ENCODE peak calls at places on chromosome X, in five cellular contexts. One of them, this sample, is unnamed. For H3K4me1, the result is how much of the 10 kb centered on the place peaks cover.

GRCh38 chrX:10648608-10649007 is 28.2 kb upstream of the MID1 start:
- DNase-seq in H1: no peak
- DNase-seq in left lung: no peak
- DNase-seq in colonic mucosa: no peak
- DNase-seq in heart left ventricle: no peak
- DNase-seq in this sample: no peak

GRCh38 chrX:111615227-111615626 is 65.7 kb upstream of the ALG13 start:
- DNase-seq in left lung: no peak
- DNase-seq in colonic mucosa: no peak
- DNase-seq in heart left ventricle: no peak
- DNase-seq in H1: no peak
- DNase-seq in this sample: no peak

GRCh38 chrX:15376956-15377355 is 7.3 kb downstream of the VEGFD start:
- DNase-seq in colonic mucosa: no peak
- DNase-seq in heart left ventricle: no peak
- DNase-seq in left lung: no peak
- DNase-seq in H1: no peak
- DNase-seq in this sample: no peak

GRCh38 chrX:106894978-106895452 is 8.1 kb downstream of the RIPPLY1 start:
- DNase-seq in colonic mucosa: no peak
- DNase-seq in heart left ventricle: no peak
- DNase-seq in H1: no peak
- DNase-seq in left lung: peak
- DNase-seq in this sample: no peak

GRCh38 chrX:41922125-41922521 is 1.2 kb downstream of the CASK start:
- DNase-seq in H1: no peak
- DNase-seq in colonic mucosa: peak
- DNase-seq in left lung: no peak
- DNase-seq in heart left ventricle: no peak
- DNase-seq in this sample: no peak

GRCh38 chrX:152865232-152865920 is 32.5 kb upstream of the ZNF185 start:
- DNase-seq in H1: no peak
- DNase-seq in colonic mucosa: no peak
- DNase-seq in left lung: no peak
- DNase-seq in heart left ventricle: no peak
- DNase-seq in this sample: no peak

GRCh38 chrX:115525486-115525885 is 35.5 kb upstream of the PLS3 start:
- DNase-seq in H1: no peak
- DNase-seq in colonic mucosa: no peak
- DNase-seq in left lung: peak
- DNase-seq in heart left ventricle: no peak
- DNase-seq in this sample: no peak

GRCh38 chrX:44244008-44244407 is 99.5 kb downstream of the EFHC2 start:
- DNase-seq in heart left ventricle: no peak
- DNase-seq in colonic mucosa: no peak
- DNase-seq in H1: no peak
- DNase-seq in left lung: no peak
- DNase-seq in this sample: no peak

GRCh38 chrX:29299689-29300088 is 712.4 kb downstream of the IL1RAPL1 start:
- DNase-seq in heart left ventricle: no peak
- DNase-seq in left lung: no peak
- DNase-seq in H1: no peak
- DNase-seq in colonic mucosa: no peak
- DNase-seq in this sample: no peak

GRCh38 chrX:110103344-110103743 is 100.4 kb downstream of the TMEM164 start:
- DNase-seq in colonic mucosa: no peak
- DNase-seq in heart left ventricle: no peak
- DNase-seq in left lung: no peak
- DNase-seq in H1: no peak
- DNase-seq in this sample: no peak

GRCh38 chrX:42967681-42968080 is 189.7 kb upstream of the PPP1R2C start:
- DNase-seq in colonic mucosa: no peak
- DNase-seq in H1: no peak
- DNase-seq in heart left ventricle: no peak
- DNase-seq in left lung: no peak
- DNase-seq in this sample: no peak

GRCh38 chrX:93322110-93322509 is 351.3 kb downstream of the NAP1L3 start:
- DNase-seq in heart left ventricle: no peak
- DNase-seq in colonic mucosa: no peak
- DNase-seq in H1: no peak
- DNase-seq in left lung: no peak
- DNase-seq in this sample: no peak

DNA sequence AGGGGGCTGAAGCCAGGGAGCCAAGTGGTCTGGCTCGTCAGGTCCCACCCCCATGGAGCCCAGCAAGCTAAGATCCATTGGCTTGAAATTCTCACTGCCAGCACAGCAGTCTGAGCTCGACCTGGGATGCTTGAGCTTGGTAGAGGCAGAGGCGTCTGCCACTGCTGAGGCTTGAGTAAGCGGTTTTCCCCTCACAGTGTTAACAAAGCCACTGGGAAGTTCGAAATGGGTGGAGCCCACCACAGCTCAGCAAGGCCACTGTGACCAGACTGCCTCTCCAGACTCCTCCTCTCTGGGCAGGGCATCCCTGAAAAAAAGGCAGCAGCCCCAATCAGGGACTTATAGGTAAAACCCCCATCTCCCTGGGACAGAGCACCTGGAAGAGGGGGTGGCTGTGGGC is 353.8 kb downstream of the NAP1L3 start:
- DNase-seq in H1: peak
- DNase-seq in heart left ventricle: no peak
- DNase-seq in left lung: no peak
- DNase-seq in colonic mucosa: no peak
- DNase-seq in this sample: no peak
- H3K4me3 ChIP-seq in H1: no peak
- H3K4me3 ChIP-seq in heart left ventricle: no peak
- H3K4me3 ChIP-seq in left lung: no peak
- H3K4me3 ChIP-seq in colonic mucosa: no peak
- H3K4me3 ChIP-seq in this sample: no peak

DNA sequence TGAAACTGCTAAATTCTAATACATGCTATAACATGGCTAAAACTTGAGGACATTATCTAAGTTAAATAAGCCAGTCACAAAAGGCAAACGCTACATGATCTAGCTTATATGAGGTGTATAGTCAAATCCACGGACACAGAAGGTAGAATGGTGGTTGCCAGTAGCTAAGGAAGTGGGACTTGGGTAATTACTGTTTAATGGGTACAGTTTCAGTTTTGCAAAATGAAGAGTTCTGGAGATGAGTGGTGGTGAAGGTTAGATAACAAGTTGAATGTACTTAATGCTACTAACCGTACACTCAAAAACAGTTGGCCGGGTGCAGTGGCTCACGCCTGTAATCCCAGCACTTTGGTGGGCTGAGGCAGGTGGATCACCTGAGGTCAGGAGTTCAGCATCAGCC is 644.5 kb upstream of the DIPK2B start:
- DNase-seq in colonic mucosa: no peak
- DNase-seq in heart left ventricle: no peak
- DNase-seq in H1: no peak
- DNase-seq in left lung: no peak
- DNase-seq in this sample: no peak
- H3K4me1 ChIP-seq in colonic mucosa: under half
- H3K4me1 ChIP-seq in heart left ventricle: under half
- H3K4me1 ChIP-seq in H1: under half
- H3K4me1 ChIP-seq in left lung: under half
- H3K4me1 ChIP-seq in this sample: under half

GRCh38 chrX:40082447-40083119 is 15.2 kb downstream of the BCOR start:
- DNase-seq in H1: no peak
- DNase-seq in colonic mucosa: no peak
- DNase-seq in left lung: no peak
- DNase-seq in heart left ventricle: no peak
- DNase-seq in this sample: peak
- H3K4me3 ChIP-seq in H1: no peak
- H3K4me3 ChIP-seq in colonic mucosa: no peak
- H3K4me3 ChIP-seq in left lung: peak
- H3K4me3 ChIP-seq in heart left ventricle: no peak
- H3K4me3 ChIP-seq in this sample: no peak

GRCh38 chrX:18809641-18810040 is 102.2 kb downstream of the PPEF1 start:
- DNase-seq in left lung: no peak
- DNase-seq in H1: no peak
- DNase-seq in colonic mucosa: no peak
- DNase-seq in heart left ventricle: no peak
- DNase-seq in this sample: no peak
- H3K4me1 ChIP-seq in left lung: under half
- H3K4me1 ChIP-seq in H1: under half
- H3K4me1 ChIP-seq in colonic mucosa: under half
- H3K4me1 ChIP-seq in heart left ventricle: under half
- H3K4me1 ChIP-seq in this sample: under half

DNA sequence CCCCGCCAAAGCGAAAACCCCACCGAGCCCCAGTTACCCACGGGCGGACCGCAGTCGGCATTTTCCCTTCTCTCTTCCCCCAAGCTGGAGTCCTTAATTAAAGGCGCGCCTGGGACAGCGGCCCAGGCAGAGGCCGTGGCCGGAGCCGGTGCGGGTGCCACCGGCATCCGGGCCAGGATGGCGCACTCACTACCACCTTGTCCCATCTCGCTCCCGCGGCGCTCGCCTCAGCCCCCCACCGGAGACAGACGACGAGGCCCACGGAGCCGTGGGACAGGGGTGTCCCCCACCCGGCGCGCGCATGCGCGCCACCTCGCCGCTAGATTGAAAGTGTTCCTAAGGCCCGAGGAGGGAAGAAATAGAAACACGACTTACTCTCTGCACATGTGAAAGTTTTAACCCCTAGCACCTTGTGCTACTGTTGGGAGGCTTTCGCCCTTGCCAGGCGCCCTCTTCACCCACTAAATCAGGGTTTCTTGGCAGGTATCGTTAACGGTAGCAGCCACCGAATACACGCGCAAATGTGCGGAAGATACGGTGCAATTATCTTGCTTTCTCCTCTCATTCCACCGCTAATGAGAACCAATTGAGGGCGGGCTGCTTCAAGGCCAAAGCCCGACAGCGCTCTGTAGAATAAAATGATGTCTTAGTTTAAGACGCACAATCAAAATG is 64.3 kb upstream of the CCDC160 start:
- DNase-seq in H1: no peak
- DNase-seq in left lung: peak
- DNase-seq in heart left ventricle: peak
- DNase-seq in colonic mucosa: no peak
- DNase-seq in this sample: no peak
- H3K4me3 ChIP-seq in H1: peak
- H3K4me3 ChIP-seq in left lung: peak
- H3K4me3 ChIP-seq in heart left ventricle: peak
- H3K4me3 ChIP-seq in colonic mucosa: peak
- H3K4me3 ChIP-seq in this sample: no peak

GRCh38 chrX:133607419-133608348 is 192.4 kb upstream of the GPC4 start:
- DNase-seq in colonic mucosa: no peak
- DNase-seq in H1: no peak
- DNase-seq in heart left ventricle: no peak
- DNase-seq in left lung: no peak
- DNase-seq in this sample: no peak

GRCh38 chrX:133609151-133609550 is 193.9 kb upstream of the GPC4 start:
- DNase-seq in colonic mucosa: no peak
- DNase-seq in left lung: no peak
- DNase-seq in H1: no peak
- DNase-seq in heart left ventricle: no peak
- DNase-seq in this sample: no peak

GRCh38 chrX:133610056-133610455 is 194.8 kb upstream of the GPC4 start:
- DNase-seq in colonic mucosa: no peak
- DNase-seq in H1: no peak
- DNase-seq in heart left ventricle: no peak
- DNase-seq in left lung: no peak
- DNase-seq in this sample: no peak

GRCh38 chrX:133608406-133608805 is 193.1 kb upstream of the GPC4 start:
- DNase-seq in heart left ventricle: no peak
- DNase-seq in left lung: no peak
- DNase-seq in colonic mucosa: no peak
- DNase-seq in H1: no peak
- DNase-seq in this sample: no peak

DNA sequence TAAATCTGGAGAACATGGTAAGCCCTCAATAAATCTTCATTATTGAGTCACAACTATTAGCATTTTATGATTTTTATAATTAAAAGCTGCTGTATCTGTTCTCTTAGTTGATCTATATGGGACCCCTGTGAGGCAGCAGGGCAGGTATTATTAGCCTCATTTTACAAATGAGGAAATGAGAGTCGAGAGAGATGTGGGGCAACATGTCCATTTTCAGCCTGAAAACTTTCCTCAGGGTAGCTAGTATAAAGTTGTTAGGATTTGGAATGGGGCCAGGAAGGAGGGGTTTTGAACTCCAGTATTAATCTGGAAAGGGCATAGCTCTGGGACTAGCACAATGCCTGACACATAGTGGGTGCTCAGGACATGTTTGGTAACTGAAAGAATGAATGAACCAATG is 191.7 kb upstream of the GPC4 start:
- DNase-seq in H1: no peak
- DNase-seq in colonic mucosa: no peak
- DNase-seq in heart left ventricle: no peak
- DNase-seq in left lung: no peak
- DNase-seq in this sample: no peak
- H3K4me1 ChIP-seq in H1: under half
- H3K4me1 ChIP-seq in colonic mucosa: under half
- H3K4me1 ChIP-seq in heart left ventricle: under half
- H3K4me1 ChIP-seq in left lung: under half
- H3K4me1 ChIP-seq in this sample: under half

GRCh38 chrX:81202989-81203388 is 1.1 kb downstream of the SH3BGRL start:
- DNase-seq in heart left ventricle: no peak
- DNase-seq in left lung: no peak
- DNase-seq in colonic mucosa: no peak
- DNase-seq in H1: no peak
- DNase-seq in this sample: no peak
- H3K4me3 ChIP-seq in heart left ventricle: peak
- H3K4me3 ChIP-seq in left lung: peak
- H3K4me3 ChIP-seq in colonic mucosa: peak
- H3K4me3 ChIP-seq in H1: peak
- H3K4me3 ChIP-seq in this sample: no peak